ENCODE peak calls at places on chromosomes 6 and 20, in nine cellular contexts. U is cardiac fibroblast, F is endodermal cell, H is type B pancreatic cell, P is MCF 10A, O is GM13976, X is HCT116, Y is nephron progenitor cell, V is endothelial cell. G is an unnamed sample.

GRCh38 chr20:37231970-37232620 is 29.5 kb downstream of the GHRH start:
- DNase-seq in O (no peak), V (no peak), H (no peak), Y (no peak), X (no peak), F (no peak), U (no peak), P (no peak), G (no peak)

GRCh38 chr6:46895930-46896329 is 25.8 kb downstream of the ADGRF5 start:
- DNase-seq in H (no peak), F (no peak), O (no peak), P (no peak), U (no peak), X (no peak), Y (no peak), V (no peak), G (no peak)

GRCh38 chr6:36949636-36950035 is 4.9 kb upstream of the PI16 start:
- DNase-seq in O (no peak), Y (no peak), H (no peak), U (peak; percentile 32), F (no peak), P (peak; percentile 44), X (no peak), V (no peak), G (no peak)

GRCh38 chr20:53901064-53901463 is 169.3 kb downstream of the BCAS1 start:
- DNase-seq in V (no peak), X (no peak), U (peak; percentile 55), F (no peak), O (no peak), P (no peak), Y (no peak), H (no peak), G (no peak)

GRCh38 chr6:138996524-138996923 is 8.5 kb upstream of the REPS1 start:
- DNase-seq in Y (no peak), F (no peak), U (peak; percentile 62), V (no peak), O (no peak), P (peak; percentile 25), X (no peak), H (no peak), G (no peak)

GRCh38 chr6:30894935-30895334 is 10.6 kb downstream of the DDR1 start:
- DNase-seq in H (no peak), V (no peak), U (no peak), Y (no peak), X (no peak), F (no peak), O (no peak), P (no peak), G (no peak)

GRCh38 chr6:75830959-75831885 is 82.2 kb downstream of the MYO6 start:
- DNase-seq in V (no peak), U (peak; percentile 8), H (no peak), P (peak; percentile 65), X (no peak), O (peak; percentile 49), Y (no peak), F (no peak), G (no peak)

GRCh38 chr20:366042-366718 is 14.4 kb upstream of the TRIB3 start:
- DNase-seq in P (peak; percentile 51), H (no peak), X (no peak), V (no peak), F (no peak), U (no peak), O (no peak), Y (no peak), G (no peak)

GRCh38 chr6:129607581-129608186 is 102.3 kb downstream of the ARHGAP18 start:
- DNase-seq in X (no peak), O (no peak), Y (no peak), U (peak; percentile 60), V (no peak), F (no peak), H (no peak), P (peak; percentile 17), G (no peak)

DNA sequence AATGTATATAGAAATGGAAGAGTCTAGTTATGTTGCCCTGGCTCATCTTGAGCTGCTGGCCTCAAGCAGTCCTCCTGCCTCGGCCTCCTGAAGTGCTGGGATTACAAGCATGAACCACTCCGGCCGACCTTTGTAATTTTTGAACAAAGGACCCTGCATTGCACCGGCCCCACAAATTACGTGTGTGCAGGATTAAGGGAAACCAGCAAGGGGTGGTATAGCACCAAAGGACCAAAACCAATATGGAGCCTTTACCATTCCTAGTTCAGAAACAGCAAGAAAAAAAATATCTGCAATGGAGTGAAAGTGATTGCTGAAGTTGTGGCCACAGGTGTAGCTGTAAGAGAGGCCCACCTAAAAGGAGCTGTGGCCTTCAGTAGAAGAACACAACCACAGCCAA is 8.2 kb upstream of the TRERF1 start:
- DNase-seq in Y (no peak), U (no peak), X (no peak), O (no peak), F (no peak), H (no peak), V (no peak), P (no peak), G (no peak)
- TF ChIP-seq CTCF in Y (no peak), U (no peak), X (no peak), O (no peak), F (no peak), H (no peak), V (no peak), P (no peak), G (no peak)

DNA sequence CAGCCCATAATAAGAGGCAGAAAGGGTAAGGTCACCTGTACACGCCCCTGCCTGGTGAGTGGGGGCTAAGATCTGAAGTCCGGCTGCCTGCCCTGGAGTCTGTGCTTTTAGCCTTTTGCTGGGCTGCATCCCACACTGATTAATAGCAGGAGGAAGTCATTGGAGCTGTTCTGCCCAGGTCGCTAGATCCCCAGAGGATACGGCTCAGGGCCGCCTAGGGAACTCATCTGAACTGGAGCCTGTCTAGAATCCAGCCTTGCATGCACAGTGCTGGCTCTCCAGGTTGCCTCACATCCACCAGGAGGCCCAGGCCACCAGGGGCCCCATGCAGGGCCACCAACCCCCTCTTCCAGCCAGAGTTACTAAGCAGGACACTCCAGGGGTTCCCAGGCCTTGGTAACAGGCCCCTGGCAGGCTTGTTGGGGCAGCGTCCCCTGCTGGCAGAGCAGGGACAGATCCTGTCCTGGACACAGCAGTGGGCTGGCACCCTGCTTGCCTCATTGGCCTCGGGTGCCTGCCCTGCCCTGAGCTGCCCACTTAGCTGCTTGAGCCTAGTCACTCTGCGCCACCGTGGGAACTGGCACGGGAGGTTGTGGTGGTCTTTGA is 35.3 kb downstream of the EFCAB8 start:
- DNase-seq in H (no peak), Y (peak; percentile 42), O (peak; percentile 68), V (peak; percentile 52), U (peak; percentile 11), X (no peak), F (peak; percentile 92), P (peak; percentile 31), G (no peak)
- TF ChIP-seq CTCF in H (peak; percentile 54), Y (peak; percentile 51), O (peak; percentile 52), V (peak; percentile 65), U (peak; percentile 56), X (peak; percentile 80), F (peak; percentile 98), P (peak; percentile 30), G (peak; percentile 17)

GRCh38 chr6:52503344-52503747 is 73.5 kb downstream of the TRAM2 start:
- DNase-seq in P (no peak), F (peak; percentile 86), U (no peak), V (peak; percentile 27), X (no peak), H (no peak), O (peak; percentile 20), Y (peak; percentile 26), G (no peak)

GRCh38 chr6:52504778-52505127 is 72.1 kb downstream of the TRAM2 start:
- DNase-seq in V (no peak), O (peak; percentile 7), X (no peak), U (no peak), H (no peak), P (no peak), F (no peak), Y (no peak), G (no peak)

GRCh38 chr6:52505726-52506501 is 70.9 kb downstream of the TRAM2 start:
- DNase-seq in Y (no peak), P (no peak), O (peak; percentile 36), U (no peak), X (no peak), V (no peak), F (peak; percentile 61), H (no peak), G (no peak)

GRCh38 chr6:52502306-52503029 is 74.4 kb downstream of the TRAM2 start:
- DNase-seq in U (no peak), P (no peak), H (no peak), V (no peak), O (peak; percentile 4), X (no peak), F (no peak), Y (no peak), G (no peak)

GRCh38 chr6:52503853-52504777 is 72.7 kb downstream of the TRAM2 start:
- DNase-seq in P (peak; percentile 99), U (peak; percentile 82), O (peak; percentile 16), X (peak; percentile 94), V (no peak), F (peak; percentile 54), H (peak; percentile 73), Y (no peak), G (peak; percentile 74)
- TF ChIP-seq CTCF in P (no peak), U (no peak), O (no peak), X (no peak), V (no peak), F (no peak), H (no peak), Y (no peak), G (no peak)

GRCh38 chr6:53103993-53104675 is 38.9 kb downstream of the FBXO9 start:
- DNase-seq in H (no peak), O (no peak), Y (no peak), U (peak; percentile 9), P (peak; percentile 40), X (no peak), V (no peak), F (peak; percentile 32), G (no peak)
- TF ChIP-seq CTCF in H (no peak), O (no peak), Y (no peak), U (no peak), P (no peak), X (peak; percentile 47), V (no peak), F (peak; percentile 67), G (no peak)